ENCODE peak calls at places on chromosomes 13 and 19, in seven cellular contexts. H is fibroblast of lung; R is neural progenitor cell; U is ascending aorta; X is caudate nucleus; V is CD4-positive, CD25-positive, alpha-beta regulatory T cell; Y is hepatocyte. J is an unnamed sample.

GRCh38 chr13:91400094-91400462 is 1.7 kb downstream of the GPC5 start:
- DNase-seq in H (no peak), V (no peak), U (no peak), Y (no peak), R (peak), X (no peak), J (no peak)

GRCh38 chr13:97212540-97213146 is 9.5 kb upstream of the MBNL2 start:
- DNase-seq in R (no peak), X (peak), H (no peak), Y (peak), U (no peak), V (no peak), J (no peak)

GRCh38 chr19:4449022-4449825 is 8.4 kb downstream of the UBXN6 start:
- DNase-seq in H (no peak), R (no peak), X (peak), Y (no peak), U (peak), V (no peak), J (no peak)

GRCh38 chr13:80814541-80814940 is 473.6 kb upstream of the SPRY2 start:
- DNase-seq in V (no peak), U (no peak), Y (no peak), H (peak), R (no peak), X (no peak), J (no peak)

GRCh38 chr19:58557253-58558065 is 952 bp downstream of the UBE2M start:
- DNase-seq in X (no peak), V (no peak), H (no peak), R (no peak), Y (peak), U (no peak), J (no peak)

GRCh38 chr13:32023698-32024097 is 7.9 kb upstream of the FRY start:
- DNase-seq in V (no peak), Y (no peak), H (no peak), R (no peak), X (no peak), U (no peak), J (no peak)

GRCh38 chr19:41356984-41357739 is 3.4 kb upstream of the TGFB1 start:
- DNase-seq in R (no peak), Y (no peak), V (peak), H (no peak), X (no peak), U (no peak), J (no peak)

GRCh38 chr13:114099191-114099590 is 33.2 kb downstream of the RASA3 start:
- DNase-seq in R (peak), V (no peak), Y (peak), H (peak), U (peak), X (no peak), J (peak)

GRCh38 chr13:27403252-27403678 is 21.2 kb upstream of the GTF3A start:
- DNase-seq in V (no peak), R (peak), U (no peak), Y (peak), X (peak), H (peak), J (no peak)

GRCh38 chr19:48533770-48534169 is 18.2 kb upstream of the SULT2B1 start:
- DNase-seq in V (no peak), U (no peak), Y (no peak), H (no peak), X (no peak), R (no peak), J (no peak)

GRCh38 chr13:108003626-108004025 is 211.7 kb downstream of the LIG4 start:
- DNase-seq in V (no peak), X (no peak), H (no peak), U (no peak), R (peak), Y (no peak), J (no peak)

GRCh38 chr19:12133069-12133468 is 7.1 kb downstream of the ZNF20 start:
- DNase-seq in V (no peak), R (no peak), Y (no peak), X (no peak), H (peak), U (no peak), J (no peak)

GRCh38 chr13:50081106-50081898 is 66.1 kb downstream of the KCNRG start:
- DNase-seq in Y (peak), V (no peak), X (peak), H (no peak), R (peak), U (no peak), J (no peak)

GRCh38 chr13:70812481-70812880 is 704.2 kb upstream of the KLHL1 start:
- DNase-seq in R (no peak), U (no peak), X (no peak), Y (no peak), H (peak), V (no peak), J (no peak)

GRCh38 chr13:112054616-112055015 is 12.3 kb upstream of the SOX1 start:
- DNase-seq in V (no peak), Y (no peak), H (no peak), U (no peak), X (no peak), R (no peak), J (no peak)

GRCh38 chr13:26344980-26345379 is 91.1 kb downstream of the CDK8 start:
- DNase-seq in R (no peak), Y (no peak), H (peak), V (no peak), X (no peak), U (no peak), J (no peak)

GRCh38 chr19:33241530-33242101 is 16.0 kb upstream of the SLC7A10 start:
- DNase-seq in V (peak), H (peak), R (peak), Y (peak), U (no peak), X (no peak), J (no peak)
- H3K27ac ChIP-seq in V (no peak), H (no peak), R (no peak), Y (peak), U (no peak), X (no peak), J (no peak)

GRCh38 chr19:20928371-20928770 is 5.3 kb downstream of the ZNF85 start:
- DNase-seq in R (no peak), U (no peak), H (peak), V (no peak), Y (no peak), X (no peak), J (no peak)
- H3K27ac ChIP-seq in R (no peak), U (no peak), H (no peak), V (no peak), Y (no peak), X (no peak), J (no peak)

DNA sequence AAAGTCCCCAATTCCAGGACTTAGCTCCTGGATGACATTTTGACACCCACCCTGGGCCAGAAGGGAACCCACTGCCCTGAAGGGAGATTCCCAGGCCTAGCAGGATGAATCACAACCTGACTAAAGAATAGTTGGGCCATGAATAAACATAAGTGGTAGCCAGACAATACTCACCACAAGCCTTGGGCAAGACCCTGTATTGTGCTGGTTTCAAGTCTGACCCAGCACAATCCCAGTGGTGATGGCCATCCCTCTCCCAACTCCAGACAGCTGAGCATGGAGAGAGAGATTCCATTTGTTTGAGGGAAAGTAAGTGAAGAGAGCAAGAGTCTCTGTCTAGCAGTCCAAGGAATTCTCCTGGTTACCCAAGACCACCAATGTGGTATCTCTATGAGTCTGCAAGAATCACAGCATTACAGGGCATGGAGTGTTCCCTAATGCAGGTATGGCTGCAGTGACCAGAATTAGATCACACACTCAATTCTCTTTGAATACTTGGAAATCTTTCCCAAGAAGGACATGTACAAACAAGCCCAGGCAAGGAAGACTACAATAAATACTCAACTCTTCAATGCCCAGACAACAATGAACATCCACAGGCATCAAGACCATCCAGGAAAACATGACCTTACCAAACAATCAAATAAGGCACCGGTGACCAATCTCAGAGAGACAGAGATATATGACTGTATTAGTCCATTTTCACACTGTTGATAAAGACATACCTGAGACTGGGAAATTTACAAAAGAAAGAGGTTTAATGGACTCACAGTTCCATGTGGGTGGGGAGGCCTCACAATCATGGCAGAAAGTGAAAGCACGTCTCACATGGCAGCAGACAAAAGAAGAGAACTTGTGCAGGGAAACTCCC is 158.0 kb downstream of the VWA8 start:
- DNase-seq in U (no peak), R (no peak), X (no peak), H (peak), V (no peak), Y (no peak), J (no peak)
- H3K27ac ChIP-seq in U (no peak), R (no peak), X (no peak), H (no peak), V (no peak), Y (no peak), J (no peak)

GRCh38 chr13:33147832-33148231 is 131.6 kb downstream of the KL start:
- DNase-seq in R (no peak), X (no peak), Y (no peak), H (no peak), V (no peak), U (no peak), J (no peak)

GRCh38 chr13:33150146-33150545 is 133.9 kb downstream of the KL start:
- DNase-seq in V (no peak), H (peak), Y (no peak), U (no peak), X (no peak), R (no peak), J (no peak)

GRCh38 chr13:33152389-33152788 is 133.2 kb downstream of the STARD13 start:
- DNase-seq in U (no peak), R (no peak), Y (no peak), V (no peak), X (no peak), H (no peak), J (no peak)

GRCh38 chr13:33153421-33154381 is 131.9 kb downstream of the STARD13 start:
- DNase-seq in Y (no peak), H (peak), R (peak), X (no peak), U (no peak), V (no peak), J (peak)

DNA sequence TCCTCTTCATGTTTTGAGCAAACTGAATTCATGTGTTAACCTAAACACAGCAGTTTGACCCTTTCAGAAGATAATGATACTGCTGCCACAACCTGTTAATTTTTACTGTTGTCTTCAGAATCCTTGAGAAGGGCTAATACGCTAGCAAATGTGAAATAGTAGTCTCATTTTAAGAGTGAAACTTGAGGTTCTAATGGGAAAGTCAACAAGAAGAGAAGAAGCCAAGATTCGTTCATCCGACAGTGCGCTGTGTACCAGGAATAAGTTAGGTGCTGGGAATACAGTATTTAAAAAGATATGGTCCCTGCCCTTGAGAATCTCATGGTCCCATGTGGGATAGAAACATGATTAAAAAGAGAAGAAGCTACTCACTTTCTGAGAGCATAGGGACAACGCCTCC is 134.4 kb downstream of the KL start:
- DNase-seq in R (no peak), Y (no peak), U (no peak), X (no peak), H (no peak), V (no peak), J (no peak)
- H3K27ac ChIP-seq in R (no peak), Y (no peak), U (no peak), X (no peak), H (no peak), V (no peak), J (no peak)

DNA sequence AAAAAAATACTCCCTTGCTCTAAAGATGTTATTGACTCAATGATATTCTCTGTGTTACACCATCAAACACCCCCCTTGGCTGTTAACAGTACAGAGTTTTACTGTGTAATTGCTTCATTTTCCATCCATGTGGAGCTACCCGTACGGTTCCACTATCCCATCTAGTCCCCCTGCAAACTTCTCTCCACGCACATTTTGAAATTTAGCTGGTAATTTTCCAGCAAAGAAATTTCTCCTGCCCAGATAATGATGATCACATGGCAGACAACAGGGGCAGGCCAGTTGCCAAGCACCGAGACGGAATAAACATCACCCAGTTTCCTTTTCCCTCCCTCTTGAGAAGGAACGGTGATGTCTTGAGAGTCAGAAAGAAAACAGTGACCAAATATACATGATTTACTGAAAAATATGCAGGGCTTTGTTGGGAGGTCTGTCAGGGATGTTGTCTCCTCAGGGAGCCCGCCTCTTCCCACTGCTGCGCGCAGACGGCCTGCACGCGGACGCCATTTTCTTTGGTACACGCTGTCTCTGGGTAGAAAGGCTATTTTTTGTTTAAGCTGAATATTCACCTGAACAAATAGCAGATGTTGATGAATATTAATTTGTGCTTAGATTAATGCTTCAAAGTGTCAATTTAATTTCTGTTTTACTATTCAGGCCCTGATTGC is 109.9 kb downstream of the OLFM4 start:
- DNase-seq in R (no peak), Y (peak), V (no peak), H (no peak), X (no peak), U (no peak), J (no peak)
- H3K27ac ChIP-seq in R (no peak), Y (peak), V (no peak), H (peak), X (no peak), U (no peak), J (peak)

GRCh38 chr19:46620716-46621115 is 4.2 kb downstream of the PTGIR start:
- DNase-seq in R (no peak), H (peak), X (no peak), V (no peak), Y (no peak), U (peak), J (no peak)
- H3K27ac ChIP-seq in R (no peak), H (peak), X (peak), V (peak), Y (peak), U (peak), J (peak)

DNA sequence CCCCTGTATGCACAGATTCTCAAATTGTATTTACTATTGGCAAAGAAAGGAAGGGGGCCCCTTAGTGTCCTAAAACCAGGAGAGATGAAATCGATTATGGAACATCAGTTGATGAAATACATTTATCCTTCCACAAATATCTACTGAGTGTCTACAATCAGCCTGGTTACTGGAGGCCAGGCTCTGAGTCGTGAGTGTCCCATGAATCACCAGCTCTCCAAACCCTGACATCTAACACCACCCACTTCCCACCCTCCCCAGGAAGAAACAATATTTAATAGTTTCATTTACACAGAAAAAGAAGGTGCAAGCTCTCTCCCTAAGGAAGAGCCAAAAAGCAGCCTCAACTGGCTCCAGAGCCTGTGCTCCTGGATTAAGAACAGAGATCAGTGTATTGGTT is 25.2 kb downstream of the KCTD15 start:
- DNase-seq in Y (no peak), X (no peak), R (no peak), V (no peak), H (no peak), U (no peak), J (no peak)
- H3K27ac ChIP-seq in Y (no peak), X (no peak), R (no peak), V (no peak), H (no peak), U (no peak), J (no peak)

J was measured in thoracic aorta.